ENCODE peak calls at places on chromosome 15, in six cellular contexts. I is fibroblast of lung, P is K562, B is GM23248, H is PC-3, C is neural progenitor cell. R is an unnamed sample.

GRCh38 chr15:38474155-38474757 is 20.3 kb downstream of the FAM98B start:
- DNase-seq in H (peak; percentile 66), P (peak; percentile 35), B (peak; percentile 82), C (peak; percentile 68), I (peak; percentile 59), R (peak; percentile 42)

GRCh38 chr15:59172289-59172901 is 34.2 kb upstream of the LDHAL6B start:
- DNase-seq in C (no peak), I (no peak), P (no peak), B (peak; percentile 16), H (no peak), R (peak; percentile 23)

GRCh38 chr15:90872481-90873184 is 4.2 kb downstream of the FURIN start:
- DNase-seq in I (peak; percentile 68), B (peak; percentile 91), P (peak; percentile 62), C (no peak), H (peak; percentile 69), R (no peak)

GRCh38 chr15:22839046-22839705 is 710 bp downstream of the NIPA2 start:
- DNase-seq in H (no peak), C (no peak), B (peak; percentile 48), I (no peak), P (no peak), R (peak; percentile 21)

GRCh38 chr15:52559583-52559982 is 9.2 kb downstream of the ARPP19 start:
- DNase-seq in P (peak; percentile 19), I (peak; percentile 60), B (peak; percentile 63), C (no peak), H (no peak), R (no peak)

GRCh38 chr15:50261979-50262378 is 3.5 kb downstream of the HDC start:
- DNase-seq in B (no peak), H (no peak), P (peak; percentile 42), C (no peak), I (no peak), R (no peak)

GRCh38 chr15:33201376-33202189 is 7.1 kb upstream of the FMN1 start:
- DNase-seq in B (peak; percentile 77), C (peak; percentile 87), I (peak; percentile 8), P (peak; percentile 17), H (peak; percentile 98), R (peak; percentile 85)

GRCh38 chr15:84946772-84947489 is 34.7 kb upstream of the PDE8A start:
- DNase-seq in C (no peak), B (no peak), H (no peak), I (no peak), P (no peak), R (no peak)

GRCh38 chr15:85491663-85492062 is 111.3 kb downstream of the AKAP13 start:
- DNase-seq in H (no peak), B (no peak), P (no peak), C (no peak), I (no peak), R (no peak)

GRCh38 chr15:73794501-73795133 is 41.5 kb upstream of the INSYN1 start:
- DNase-seq in B (peak; percentile 53), P (no peak), C (no peak), I (peak; percentile 14), H (peak; percentile 54), R (no peak)

GRCh38 chr15:81386947-81387346 is 12.9 kb upstream of the TMC3 start:
- DNase-seq in P (no peak), I (peak; percentile 25), C (no peak), H (peak; percentile 45), B (peak; percentile 45), R (no peak)

GRCh38 chr15:99504823-99505551 is 60.8 kb upstream of the MEF2A start:
- DNase-seq in I (peak; percentile 24), B (peak; percentile 49), P (no peak), H (peak; percentile 56), C (no peak), R (no peak)

GRCh38 chr15:46892621-46893160 is 824.6 kb upstream of the SEMA6D start:
- DNase-seq in B (no peak), C (no peak), H (peak; percentile 51), P (no peak), I (no peak), R (no peak)

GRCh38 chr15:79878078-79878705 is 18.6 kb downstream of the MTHFS start:
- DNase-seq in B (no peak), H (no peak), C (no peak), P (no peak), I (no peak), R (no peak)

GRCh38 chr15:77021088-77021481 is 26.2 kb downstream of the PSTPIP1 start:
- DNase-seq in P (no peak), I (no peak), C (no peak), B (no peak), H (no peak), R (peak; percentile 78)

GRCh38 chr15:29533667-29534066 is 264.0 kb upstream of the NSMCE3 start:
- DNase-seq in B (no peak), H (no peak), P (no peak), I (no peak), C (no peak), R (no peak)

GRCh38 chr15:84595660-84596059 is 5.1 kb upstream of the ZSCAN2 start:
- DNase-seq in C (no peak), P (no peak), B (no peak), H (no peak), I (no peak), R (no peak)

GRCh38 chr15:44207643-44208042 is 12.6 kb upstream of the FRMD5 start:
- DNase-seq in I (peak; percentile 58), C (no peak), B (peak; percentile 75), P (no peak), H (peak; percentile 81), R (no peak)

GRCh38 chr15:81492303-81492702 is 118.3 kb upstream of the TMC3 start:
- DNase-seq in H (peak; percentile 6), I (peak; percentile 65), P (no peak), B (peak; percentile 77), C (no peak), R (no peak)

GRCh38 chr15:70066004-70066403 is 31.7 kb downstream of the TLE3 start:
- DNase-seq in B (no peak), I (no peak), H (no peak), C (no peak), P (no peak), R (no peak)

DNA sequence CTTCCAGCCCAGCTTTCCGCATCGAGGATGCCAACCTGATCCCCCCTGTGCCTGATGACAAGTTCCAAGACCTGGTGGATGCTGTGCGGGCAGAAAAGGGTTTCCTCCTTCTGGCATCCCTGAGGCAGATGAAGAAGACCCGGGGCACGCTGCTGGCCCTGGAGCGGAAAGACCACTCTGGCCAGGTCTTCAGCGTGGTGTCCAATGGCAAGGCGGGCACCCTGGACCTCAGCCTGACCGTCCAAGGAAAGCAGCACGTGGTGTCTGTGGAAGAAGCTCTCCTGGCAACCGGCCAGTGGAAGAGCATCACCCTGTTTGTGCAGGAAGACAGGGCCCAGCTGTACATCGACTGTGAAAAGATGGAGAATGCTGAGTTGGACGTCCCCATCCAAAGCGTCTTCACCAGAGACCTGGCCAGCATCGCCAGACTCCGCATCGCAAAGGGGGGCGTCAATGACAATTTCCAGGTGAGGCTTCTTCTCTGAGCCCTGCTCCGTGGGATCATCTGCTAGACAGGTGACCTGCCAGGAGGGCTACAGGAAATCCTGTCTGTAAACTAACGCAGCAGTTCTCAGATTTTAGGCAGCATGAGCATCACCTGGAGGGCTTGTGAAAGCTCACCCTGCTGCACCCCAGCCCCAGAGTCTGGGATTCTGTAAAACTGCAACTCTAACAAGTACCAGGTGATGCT is 1.6 kb downstream of the THBS1 start:
- DNase-seq in H (peak; percentile 17), P (no peak), B (peak; percentile 91), C (no peak), I (peak; percentile 57), R (no peak)
- H3K4me1 ChIP-seq in H (peaks cover 55% of the 10 kb centered on the region), P (peaks cover 12% of the 10 kb centered on the region), B (peaks cover 16% of the 10 kb centered on the region), C (peaks cover 19% of the 10 kb centered on the region), I (peaks cover 17% of the 10 kb centered on the region), R (no peaks in the 10 kb centered on the region)

DNA sequence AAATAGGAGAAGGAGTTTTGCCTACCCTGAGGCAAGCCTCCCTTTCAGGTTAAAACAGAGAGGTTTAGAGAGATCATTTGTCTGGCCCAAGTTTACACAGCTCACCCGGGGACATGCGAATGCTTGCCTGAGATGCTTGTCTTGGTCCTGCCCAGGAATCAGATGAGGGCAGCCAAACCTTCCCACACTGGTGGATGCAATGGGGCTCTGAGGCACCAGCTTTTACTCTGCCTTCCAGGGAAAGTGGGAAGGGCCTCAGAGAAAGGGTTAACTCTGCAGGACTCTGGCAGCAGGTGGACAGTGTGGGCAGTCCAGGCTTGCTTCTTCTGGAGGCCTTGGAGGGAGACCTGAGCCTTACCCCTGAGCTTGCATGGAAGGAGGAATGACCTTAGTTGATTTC is 90.0 kb downstream of the LRRK1 start:
- DNase-seq in C (no peak), P (no peak), I (no peak), B (no peak), H (no peak), R (no peak)
- H3K9ac ChIP-seq in C (no peak overlapping the region), P (no peak overlapping the region), I (no peak overlapping the region), B (no peak overlapping the region), H (no peak overlapping the region), R (no peak overlapping the region)

GRCh38 chr15:68672251-68672650 is 93.5 kb downstream of the CORO2B start:
- DNase-seq in P (no peak), I (no peak), B (no peak), H (no peak), C (no peak), R (no peak)

GRCh38 chr15:68668926-68669600 is 90.3 kb downstream of the CORO2B start:
- DNase-seq in I (no peak), B (no peak), P (no peak), H (no peak), C (no peak), R (no peak)

GRCh38 chr15:68666120-68666811 is 87.5 kb downstream of the CORO2B start:
- DNase-seq in B (no peak), H (no peak), P (no peak), I (no peak), C (peak; percentile 47), R (no peak)

GRCh38 chr15:68667800-68668625 is 89.2 kb downstream of the CORO2B start:
- DNase-seq in I (no peak), H (no peak), B (no peak), C (no peak), P (no peak), R (no peak)

DNA sequence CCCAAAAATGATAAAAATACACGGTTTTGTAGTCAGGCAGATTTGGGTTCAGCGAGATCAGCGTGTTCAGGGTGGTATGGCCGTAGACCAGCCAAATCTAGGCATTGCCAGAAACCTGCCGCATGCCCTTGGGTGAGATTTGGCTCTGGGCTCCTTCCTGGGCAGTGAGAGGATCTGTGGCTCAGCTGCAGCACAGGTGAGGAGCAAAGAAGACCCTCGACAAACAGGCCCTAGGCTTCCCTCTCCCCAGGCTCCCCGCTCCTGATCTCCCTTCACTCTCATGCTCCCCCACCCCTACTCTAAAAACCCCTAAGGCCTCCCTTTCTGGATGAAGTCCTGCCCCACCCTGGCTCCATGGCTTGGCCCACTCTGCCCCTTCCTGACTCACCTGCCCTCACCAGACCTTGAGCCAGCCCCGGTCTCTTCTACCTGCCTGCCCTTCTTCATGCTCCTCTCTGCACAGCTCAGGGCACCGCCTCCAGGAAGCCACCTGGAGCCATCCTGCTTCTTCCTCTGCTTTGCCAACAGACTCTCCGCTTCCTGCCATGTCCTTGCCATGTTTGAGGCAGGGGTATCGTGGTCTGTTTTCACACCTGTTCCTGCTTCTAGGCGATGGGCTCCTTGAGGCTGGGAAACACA is 88.1 kb downstream of the CORO2B start:
- DNase-seq in C (no peak), I (no peak), P (no peak), B (no peak), H (no peak), R (no peak)
- H3K4me1 ChIP-seq in C (peaks cover 21% of the 10 kb centered on the region), I (no peaks in the 10 kb centered on the region), P (no peaks in the 10 kb centered on the region), B (no peaks in the 10 kb centered on the region), H (peaks cover 5% of the 10 kb centered on the region), R (no peaks in the 10 kb centered on the region)

DNA sequence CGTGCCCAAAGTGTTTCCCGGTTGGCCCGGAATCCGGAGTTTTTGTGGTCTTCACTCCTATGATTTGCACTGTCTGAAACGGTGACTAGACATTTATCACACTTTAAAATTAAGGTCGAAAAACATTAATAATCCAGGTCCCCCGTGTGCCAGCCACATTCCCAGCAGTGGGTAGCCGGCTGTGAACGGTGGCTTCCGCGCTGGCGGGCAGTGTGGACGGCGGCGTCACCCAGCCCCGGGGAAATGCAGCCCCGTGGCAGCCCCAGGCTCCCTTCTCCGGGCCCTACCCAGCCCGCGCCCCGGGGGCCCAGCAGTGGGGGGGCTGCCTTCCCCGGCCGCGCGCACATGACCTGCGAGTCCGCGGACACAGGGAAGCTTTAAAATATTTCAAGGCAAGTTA is 25.3 kb downstream of the GABRA5 start:
- DNase-seq in B (peak; percentile 14), H (no peak), C (no peak), P (no peak), I (no peak), R (no peak)
- H3K9ac ChIP-seq in B (no peak overlapping the region), H (no peak overlapping the region), C (no peak overlapping the region), P (no peak overlapping the region), I (no peak overlapping the region), R (no peak overlapping the region)